ENCODE peak calls at places on chromosomes 6 and 20, in seven cellular contexts. H, K, V, X, S, Z and O are unnamed samples.
A peak's percentile ranks its signal among the peaks of the same experiment; 100 is the strongest.

GRCh38 chr20:41179961-41180360 is 42.6 kb downstream of the PLCG1 start:
- DNase-seq in H (peak; percentile 4), K (no peak), V (no peak), X (peak; percentile 53), S (no peak), Z (no peak), O (no peak)

GRCh38 chr6:71473908-71474307 is 185.3 kb downstream of the OGFRL1 start:
- DNase-seq in H (peak; percentile 35), K (peak; percentile 93), V (no peak), X (peak; percentile 88), S (no peak), Z (peak; percentile 86), O (no peak)

GRCh38 chr6:136549359-136550044 is 720 bp downstream of the MAP7 start:
- DNase-seq in H (no peak), K (no peak), V (no peak), X (no peak), S (peak; percentile 63), Z (no peak), O (no peak)

GRCh38 chr6:14544689-14545088 is 427.1 kb downstream of the CD83 start:
- DNase-seq in H (no peak), K (no peak), V (peak; percentile 78), X (no peak), S (no peak), Z (no peak), O (no peak)

GRCh38 chr20:43416591-43417228 is 41.0 kb upstream of the SRSF6 start:
- DNase-seq in H (no peak), K (no peak), V (no peak), X (no peak), S (no peak), Z (no peak), O (no peak)

GRCh38 chr6:21111399-21111725 is 482.2 kb upstream of the SOX4 start:
- DNase-seq in H (no peak), K (no peak), V (no peak), X (no peak), S (no peak), Z (no peak), O (no peak)

GRCh38 chr20:22805219-22805618 is 220.8 kb upstream of the FOXA2 start:
- DNase-seq in H (peak; percentile 54), K (peak; percentile 63), V (no peak), X (no peak), S (no peak), Z (peak; percentile 92), O (no peak)

GRCh38 chr6:75543311-75543710 is 49.7 kb upstream of the FILIP1 start:
- DNase-seq in H (no peak), K (no peak), V (no peak), X (no peak), S (no peak), Z (no peak), O (no peak)

GRCh38 chr6:109019911-109020310 is 74.7 kb downstream of the SESN1 start:
- DNase-seq in H (no peak), K (no peak), V (no peak), X (no peak), S (no peak), Z (no peak), O (no peak)

GRCh38 chr6:6366778-6367177 is 46.3 kb upstream of the F13A1 start:
- DNase-seq in H (no peak), K (no peak), V (no peak), X (no peak), S (no peak), Z (no peak), O (no peak)

GRCh38 chr6:157459327-157459726 is 78.3 kb downstream of the ZDHHC14 start:
- DNase-seq in H (no peak), K (no peak), V (no peak), X (no peak), S (no peak), Z (no peak), O (no peak)

GRCh38 chr6:134447883-134448387 is 130.0 kb upstream of the SGK1 start:
- DNase-seq in H (no peak), K (peak; percentile 85), V (no peak), X (no peak), S (no peak), Z (peak; percentile 79), O (no peak)

GRCh38 chr6:129312865-129313264 is 397.1 kb downstream of the ARHGAP18 start:
- DNase-seq in H (peak; percentile 17), K (peak; percentile 75), V (no peak), X (no peak), S (no peak), Z (peak; percentile 18), O (no peak)